ENCODE peak calls at places on chromosomes 12 and 14, in eight cellular contexts. One of them, this sample, is unnamed.

GRCh38 chr14:93212432-93212831 is 5.4 kb downstream of the UBR7 start:
- DNase-seq in fibroblast of mammary gland: no peak
- DNase-seq in cardiac fibroblast: no peak
- DNase-seq in gastrocnemius medialis: no peak
- DNase-seq in HepG2: no peak
- DNase-seq in AG09309: no peak
- DNase-seq in lower leg skin: no peak
- DNase-seq in endothelial cell of umbilical vein: no peak
- DNase-seq in this sample: no peak

GRCh38 chr14:70754989-70755388 is 54.3 kb downstream of the MAP3K9 start:
- DNase-seq in fibroblast of mammary gland: no peak
- DNase-seq in endothelial cell of umbilical vein: no peak
- DNase-seq in AG09309: no peak
- DNase-seq in HepG2: peak; percentile 41
- DNase-seq in lower leg skin: no peak
- DNase-seq in cardiac fibroblast: peak; percentile 3
- DNase-seq in gastrocnemius medialis: no peak
- DNase-seq in this sample: no peak

GRCh38 chr12:57759360-57759980 is 4.6 kb downstream of the MARCHF9 start:
- DNase-seq in AG09309: no peak
- DNase-seq in cardiac fibroblast: no peak
- DNase-seq in endothelial cell of umbilical vein: no peak
- DNase-seq in gastrocnemius medialis: no peak
- DNase-seq in lower leg skin: no peak
- DNase-seq in fibroblast of mammary gland: no peak
- DNase-seq in HepG2: peak; percentile 53
- DNase-seq in this sample: peak; percentile 59

GRCh38 chr12:118409834-118410233 is 33.5 kb downstream of the SUDS3 start:
- DNase-seq in fibroblast of mammary gland: no peak
- DNase-seq in lower leg skin: no peak
- DNase-seq in cardiac fibroblast: no peak
- DNase-seq in gastrocnemius medialis: no peak
- DNase-seq in HepG2: no peak
- DNase-seq in endothelial cell of umbilical vein: no peak
- DNase-seq in AG09309: no peak
- DNase-seq in this sample: no peak

GRCh38 chr12:113086249-113087164 is 30.0 kb downstream of the DTX1 start:
- DNase-seq in gastrocnemius medialis: no peak
- DNase-seq in cardiac fibroblast: no peak
- DNase-seq in endothelial cell of umbilical vein: no peak
- DNase-seq in fibroblast of mammary gland: no peak
- DNase-seq in lower leg skin: no peak
- DNase-seq in HepG2: peak; percentile 23
- DNase-seq in AG09309: no peak
- DNase-seq in this sample: no peak

GRCh38 chr12:68863109-68863770 is 55.3 kb downstream of the MDM2 start:
- DNase-seq in fibroblast of mammary gland: no peak
- DNase-seq in cardiac fibroblast: no peak
- DNase-seq in lower leg skin: no peak
- DNase-seq in endothelial cell of umbilical vein: no peak
- DNase-seq in HepG2: no peak
- DNase-seq in gastrocnemius medialis: no peak
- DNase-seq in AG09309: no peak
- DNase-seq in this sample: no peak

GRCh38 chr12:229441-230191 is 15.7 kb upstream of the SLC6A12 start:
- DNase-seq in AG09309: no peak
- DNase-seq in gastrocnemius medialis: no peak
- DNase-seq in HepG2: no peak
- DNase-seq in endothelial cell of umbilical vein: no peak
- DNase-seq in lower leg skin: no peak
- DNase-seq in fibroblast of mammary gland: no peak
- DNase-seq in cardiac fibroblast: no peak
- DNase-seq in this sample: no peak

GRCh38 chr12:126772171-126772864 is 1494.7 kb upstream of the TMEM132C start:
- DNase-seq in cardiac fibroblast: peak; percentile 87
- DNase-seq in endothelial cell of umbilical vein: no peak
- DNase-seq in gastrocnemius medialis: no peak
- DNase-seq in lower leg skin: no peak
- DNase-seq in HepG2: peak; percentile 6
- DNase-seq in fibroblast of mammary gland: peak; percentile 82
- DNase-seq in AG09309: peak; percentile 91
- DNase-seq in this sample: no peak

GRCh38 chr14:43651896-43652295 is 855.2 kb downstream of the FSCB start:
- DNase-seq in AG09309: no peak
- DNase-seq in lower leg skin: no peak
- DNase-seq in endothelial cell of umbilical vein: no peak
- DNase-seq in cardiac fibroblast: no peak
- DNase-seq in fibroblast of mammary gland: no peak
- DNase-seq in HepG2: no peak
- DNase-seq in gastrocnemius medialis: no peak
- DNase-seq in this sample: no peak

GRCh38 chr14:99164712-99165111 is 107.3 kb downstream of the BCL11B start:
- DNase-seq in fibroblast of mammary gland: no peak
- DNase-seq in endothelial cell of umbilical vein: no peak
- DNase-seq in gastrocnemius medialis: no peak
- DNase-seq in AG09309: no peak
- DNase-seq in cardiac fibroblast: no peak
- DNase-seq in HepG2: no peak
- DNase-seq in lower leg skin: no peak
- DNase-seq in this sample: no peak

GRCh38 chr14:35277179-35277578 is 15.0 kb upstream of the PSMA6 start:
- DNase-seq in HepG2: no peak
- DNase-seq in gastrocnemius medialis: no peak
- DNase-seq in cardiac fibroblast: no peak
- DNase-seq in AG09309: no peak
- DNase-seq in fibroblast of mammary gland: no peak
- DNase-seq in endothelial cell of umbilical vein: no peak
- DNase-seq in lower leg skin: no peak
- DNase-seq in this sample: no peak

GRCh38 chr12:96020314-96021003 is 14.9 kb downstream of the LTA4H start:
- DNase-seq in endothelial cell of umbilical vein: no peak
- DNase-seq in HepG2: no peak
- DNase-seq in gastrocnemius medialis: no peak
- DNase-seq in AG09309: no peak
- DNase-seq in lower leg skin: no peak
- DNase-seq in fibroblast of mammary gland: no peak
- DNase-seq in cardiac fibroblast: no peak
- DNase-seq in this sample: no peak

GRCh38 chr12:96014932-96015599 is 18.9 kb upstream of the HAL start:
- DNase-seq in lower leg skin: no peak
- DNase-seq in endothelial cell of umbilical vein: no peak
- DNase-seq in fibroblast of mammary gland: no peak
- DNase-seq in HepG2: no peak
- DNase-seq in cardiac fibroblast: no peak
- DNase-seq in AG09309: no peak
- DNase-seq in gastrocnemius medialis: no peak
- DNase-seq in this sample: no peak

DNA sequence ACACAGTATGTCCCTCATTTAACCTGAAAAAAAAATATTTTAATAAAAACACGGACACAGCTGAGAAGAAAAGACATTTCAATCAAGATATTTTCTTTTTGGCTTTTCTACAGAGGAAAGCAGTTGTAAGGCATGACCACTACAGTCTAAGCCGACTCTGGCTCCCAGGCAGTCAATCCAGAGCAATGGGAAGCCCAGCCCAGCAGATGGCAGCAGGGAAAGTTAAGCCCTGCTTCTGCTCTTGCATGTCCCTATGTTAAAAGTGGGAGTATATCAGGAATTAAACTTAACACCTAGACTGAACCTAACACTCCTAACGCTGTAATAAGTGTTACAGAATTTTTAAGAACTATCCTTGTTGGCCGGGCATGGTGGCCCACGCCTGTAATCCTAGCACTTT is 19.5 kb upstream of the HAL start:
- DNase-seq in cardiac fibroblast: peak; percentile 47
- DNase-seq in fibroblast of mammary gland: peak; percentile 37
- DNase-seq in lower leg skin: no peak
- DNase-seq in HepG2: no peak
- DNase-seq in AG09309: no peak
- DNase-seq in endothelial cell of umbilical vein: peak; percentile 57
- DNase-seq in gastrocnemius medialis: no peak
- DNase-seq in this sample: peak; percentile 65
- TF ChIP-seq CTCF in cardiac fibroblast: peak; percentile 56
- TF ChIP-seq CTCF in fibroblast of mammary gland: peak; percentile 50
- TF ChIP-seq CTCF in lower leg skin: no peak
- TF ChIP-seq CTCF in HepG2: peak; percentile 49
- TF ChIP-seq CTCF in AG09309: peak; percentile 62
- TF ChIP-seq CTCF in endothelial cell of umbilical vein: peak; percentile 31
- TF ChIP-seq CTCF in gastrocnemius medialis: no peak
- TF ChIP-seq CTCF in this sample: peak; percentile 75

GRCh38 chr12:2161478-2161877 is 108.7 kb downstream of the CACNA1C start:
- DNase-seq in lower leg skin: peak; percentile 70
- DNase-seq in gastrocnemius medialis: peak; percentile 71
- DNase-seq in fibroblast of mammary gland: peak; percentile 84
- DNase-seq in AG09309: no peak
- DNase-seq in endothelial cell of umbilical vein: no peak
- DNase-seq in HepG2: no peak
- DNase-seq in cardiac fibroblast: peak; percentile 60
- DNase-seq in this sample: no peak

GRCh38 chr12:2165021-2165420 is 112.2 kb downstream of the CACNA1C start:
- DNase-seq in gastrocnemius medialis: no peak
- DNase-seq in AG09309: no peak
- DNase-seq in endothelial cell of umbilical vein: no peak
- DNase-seq in cardiac fibroblast: no peak
- DNase-seq in lower leg skin: no peak
- DNase-seq in HepG2: no peak
- DNase-seq in fibroblast of mammary gland: peak; percentile 58
- DNase-seq in this sample: no peak

GRCh38 chr12:2163172-2163927 is 110.6 kb downstream of the CACNA1C start:
- DNase-seq in fibroblast of mammary gland: peak; percentile 99
- DNase-seq in gastrocnemius medialis: peak; percentile 46
- DNase-seq in HepG2: peak; percentile 6
- DNase-seq in lower leg skin: peak; percentile 59
- DNase-seq in cardiac fibroblast: peak; percentile 89
- DNase-seq in endothelial cell of umbilical vein: no peak
- DNase-seq in AG09309: peak; percentile 79
- DNase-seq in this sample: no peak

GRCh38 chr12:2156333-2156732 is 103.5 kb downstream of the CACNA1C start:
- DNase-seq in gastrocnemius medialis: no peak
- DNase-seq in cardiac fibroblast: no peak
- DNase-seq in AG09309: no peak
- DNase-seq in lower leg skin: no peak
- DNase-seq in fibroblast of mammary gland: no peak
- DNase-seq in HepG2: no peak
- DNase-seq in endothelial cell of umbilical vein: no peak
- DNase-seq in this sample: no peak

DNA sequence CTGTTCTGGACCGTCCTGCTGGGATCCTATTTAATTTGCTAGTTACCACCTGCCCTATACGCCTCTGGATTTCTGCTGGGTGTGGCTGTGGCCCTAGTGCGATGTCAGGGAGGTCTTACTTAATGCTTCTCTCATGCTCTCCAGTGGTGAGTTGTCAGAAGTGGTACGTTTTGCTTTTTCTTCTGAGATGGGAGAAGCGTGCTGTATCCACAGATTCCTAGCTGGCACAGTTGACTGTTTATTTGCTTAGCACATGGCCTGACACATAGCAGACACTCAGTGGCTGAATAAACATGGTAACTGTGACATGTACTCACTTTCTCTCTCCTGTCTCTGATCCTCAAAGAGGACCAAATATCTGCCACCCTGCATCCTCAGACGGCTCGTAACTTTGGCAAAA is 107.3 kb downstream of the CACNA1C start:
- DNase-seq in lower leg skin: peak; percentile 30
- DNase-seq in cardiac fibroblast: no peak
- DNase-seq in HepG2: no peak
- DNase-seq in endothelial cell of umbilical vein: no peak
- DNase-seq in fibroblast of mammary gland: no peak
- DNase-seq in AG09309: no peak
- DNase-seq in gastrocnemius medialis: no peak
- DNase-seq in this sample: no peak
- TF ChIP-seq CTCF in lower leg skin: no peak
- TF ChIP-seq CTCF in cardiac fibroblast: no peak
- TF ChIP-seq CTCF in HepG2: no peak
- TF ChIP-seq CTCF in endothelial cell of umbilical vein: no peak
- TF ChIP-seq CTCF in fibroblast of mammary gland: no peak
- TF ChIP-seq CTCF in AG09309: no peak
- TF ChIP-seq CTCF in gastrocnemius medialis: no peak
- TF ChIP-seq CTCF in this sample: no peak

GRCh38 chr12:96064966-96065365 is 29.6 kb upstream of the LTA4H start:
- DNase-seq in gastrocnemius medialis: no peak
- DNase-seq in AG09309: no peak
- DNase-seq in fibroblast of mammary gland: no peak
- DNase-seq in HepG2: no peak
- DNase-seq in endothelial cell of umbilical vein: no peak
- DNase-seq in cardiac fibroblast: no peak
- DNase-seq in lower leg skin: no peak
- DNase-seq in this sample: no peak

GRCh38 chr12:96061864-96062453 is 26.6 kb upstream of the LTA4H start:
- DNase-seq in endothelial cell of umbilical vein: peak; percentile 90
- DNase-seq in fibroblast of mammary gland: peak; percentile 91
- DNase-seq in lower leg skin: peak; percentile 69
- DNase-seq in HepG2: peak; percentile 54
- DNase-seq in cardiac fibroblast: peak; percentile 93
- DNase-seq in gastrocnemius medialis: peak; percentile 32
- DNase-seq in AG09309: peak; percentile 63
- DNase-seq in this sample: peak; percentile 78

GRCh38 chr12:96061323-96061722 is 25.9 kb upstream of the LTA4H start:
- DNase-seq in fibroblast of mammary gland: no peak
- DNase-seq in endothelial cell of umbilical vein: no peak
- DNase-seq in lower leg skin: no peak
- DNase-seq in gastrocnemius medialis: no peak
- DNase-seq in HepG2: no peak
- DNase-seq in cardiac fibroblast: no peak
- DNase-seq in AG09309: no peak
- DNase-seq in this sample: no peak

GRCh38 chr12:96064266-96064665 is 28.9 kb upstream of the LTA4H start:
- DNase-seq in lower leg skin: no peak
- DNase-seq in endothelial cell of umbilical vein: no peak
- DNase-seq in gastrocnemius medialis: no peak
- DNase-seq in fibroblast of mammary gland: no peak
- DNase-seq in HepG2: no peak
- DNase-seq in AG09309: no peak
- DNase-seq in cardiac fibroblast: no peak
- DNase-seq in this sample: no peak

GRCh38 chr12:96063046-96063445 is 27.7 kb upstream of the LTA4H start:
- DNase-seq in AG09309: no peak
- DNase-seq in HepG2: no peak
- DNase-seq in gastrocnemius medialis: no peak
- DNase-seq in lower leg skin: no peak
- DNase-seq in endothelial cell of umbilical vein: peak; percentile 41
- DNase-seq in cardiac fibroblast: peak; percentile 59
- DNase-seq in fibroblast of mammary gland: peak; percentile 57
- DNase-seq in this sample: no peak
- TF ChIP-seq CTCF in AG09309: peak; percentile 10
- TF ChIP-seq CTCF in HepG2: no peak
- TF ChIP-seq CTCF in gastrocnemius medialis: no peak
- TF ChIP-seq CTCF in lower leg skin: no peak
- TF ChIP-seq CTCF in endothelial cell of umbilical vein: peak; percentile 18
- TF ChIP-seq CTCF in cardiac fibroblast: peak; percentile 10
- TF ChIP-seq CTCF in fibroblast of mammary gland: peak; percentile 37
- TF ChIP-seq CTCF in this sample: peak; percentile 9

DNA sequence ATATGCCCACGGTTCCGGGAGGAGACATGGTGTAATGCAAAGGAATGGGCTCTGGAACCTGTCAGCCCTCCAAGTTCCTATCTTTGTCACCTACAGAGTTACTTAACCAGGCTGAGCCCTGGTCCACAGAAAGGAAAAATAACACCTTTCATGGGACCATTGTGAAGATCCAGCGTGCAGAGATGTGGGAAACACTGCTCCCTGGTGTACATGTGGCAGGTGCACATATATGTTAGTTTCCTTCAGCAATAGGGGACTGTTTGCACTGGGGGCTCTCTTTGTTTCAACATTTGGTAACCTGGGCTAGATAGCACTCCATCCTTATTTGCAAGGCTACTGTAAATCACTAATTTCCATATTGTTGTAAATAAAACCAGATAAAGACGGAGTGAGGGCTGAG is 72.3 kb downstream of the ANO2 start:
- DNase-seq in cardiac fibroblast: no peak
- DNase-seq in HepG2: peak; percentile 12
- DNase-seq in AG09309: no peak
- DNase-seq in fibroblast of mammary gland: no peak
- DNase-seq in gastrocnemius medialis: no peak
- DNase-seq in lower leg skin: no peak
- DNase-seq in endothelial cell of umbilical vein: no peak
- DNase-seq in this sample: peak; percentile 18
- TF ChIP-seq CTCF in cardiac fibroblast: no peak
- TF ChIP-seq CTCF in HepG2: peak; percentile 51
- TF ChIP-seq CTCF in AG09309: peak; percentile 68
- TF ChIP-seq CTCF in fibroblast of mammary gland: no peak
- TF ChIP-seq CTCF in gastrocnemius medialis: no peak
- TF ChIP-seq CTCF in lower leg skin: no peak
- TF ChIP-seq CTCF in endothelial cell of umbilical vein: no peak
- TF ChIP-seq CTCF in this sample: peak; percentile 46

This sample was measured in WERI-Rb-1.